ENCODE peak calls at places on chromosomes 1 and 21, in seven cellular contexts. Y is endodermal cell; J is GM23248; D is T-helper 1 cell; T is effector memory CD8-positive, alpha-beta T cell; K is stimulated activated CD8-positive, alpha-beta memory T cell treated with anti-CD3 and anti-CD28 coated beads, Interleukin-4, amount 100 ng/mL, for 1 hour; W is right lobe of liver. H is an unnamed sample.
A peak's percentile ranks its signal among the peaks of the same experiment; 100 is the strongest.

GRCh38 chr1:47921935-47922415 is 75.2 kb downstream of the TRABD2B start:
- DNase-seq in W (no peak), J (no peak), T (no peak), K (no peak), Y (no peak), D (no peak), H (no peak)

GRCh38 chr1:17119076-17119743 is at the start of gene PADI2:
- DNase-seq in K (no peak), Y (peak; percentile 91), T (no peak), D (peak; percentile 40), J (peak; percentile 75), W (peak; percentile 68), H (peak; percentile 58)

GRCh38 chr1:96409689-96410088 is 311.9 kb upstream of the PTBP2 start:
- DNase-seq in D (no peak), W (no peak), K (no peak), Y (no peak), T (no peak), J (no peak), H (no peak)

GRCh38 chr1:17188889-17189631 is 15.9 kb upstream of the PADI1 start:
- DNase-seq in Y (peak; percentile 6), T (no peak), J (no peak), D (no peak), K (no peak), W (peak; percentile 0), H (no peak)

GRCh38 chr21:31554511-31555022 is 104.9 kb upstream of the SOD1 start:
- DNase-seq in T (no peak), J (peak; percentile 50), D (no peak), Y (peak; percentile 78), K (no peak), W (no peak), H (peak; percentile 52)

GRCh38 chr1:181608951-181609350 is 125.6 kb downstream of the CACNA1E start:
- DNase-seq in T (no peak), W (no peak), J (no peak), K (no peak), D (no peak), Y (no peak), H (no peak)

GRCh38 chr1:184283999-184284398 is 102.8 kb upstream of the C1orf21 start:
- DNase-seq in Y (no peak), J (peak; percentile 61), T (no peak), W (no peak), D (no peak), K (no peak), H (no peak)

GRCh38 chr1:8545078-8545477 is 227.2 kb downstream of the SLC45A1 start:
- DNase-seq in W (no peak), D (no peak), T (no peak), Y (no peak), J (no peak), K (no peak), H (peak; percentile 77)

GRCh38 chr1:153679337-153680119 is 1.0 kb downstream of the NPR1 start:
- DNase-seq in J (peak; percentile 52), W (no peak), D (peak; percentile 10), K (no peak), Y (peak; percentile 77), T (peak; percentile 16), H (peak; percentile 30)

GRCh38 chr1:33460947-33461629 is 11.4 kb upstream of the ZSCAN20 start:
- DNase-seq in T (no peak), J (no peak), Y (no peak), D (no peak), K (no peak), W (no peak), H (no peak)

GRCh38 chr1:4699724-4700301 is 45.4 kb downstream of the AJAP1 start:
- DNase-seq in Y (no peak), W (no peak), K (no peak), T (no peak), D (no peak), J (peak; percentile 8), H (no peak)

GRCh38 chr1:117114816-117115215 is 6.7 kb downstream of the TRIM45 start:
- DNase-seq in J (no peak), T (no peak), D (no peak), K (no peak), W (no peak), Y (no peak), H (no peak)

GRCh38 chr1:16614361-16615252 is 1.2 kb upstream of the NBPF1 start:
- DNase-seq in T (peak; percentile 8), W (peak; percentile 62), Y (peak; percentile 64), J (no peak), D (no peak), K (no peak), H (no peak)

GRCh38 chr1:9473032-9473792 is 66.1 kb upstream of the SLC25A33 start:
- DNase-seq in Y (peak; percentile 87), D (no peak), J (peak; percentile 98), K (no peak), W (no peak), T (no peak), H (peak; percentile 93)

GRCh38 chr1:19481826-19482398 is 3.4 kb downstream of the CAPZB start:
- DNase-seq in Y (no peak), W (no peak), T (no peak), J (no peak), D (no peak), K (no peak), H (no peak)

GRCh38 chr21:44817914-44818635 is at the start of gene SUMO3:
- DNase-seq in W (peak; percentile 83), K (peak; percentile 46), D (peak; percentile 85), J (peak; percentile 91), T (peak; percentile 89), Y (peak; percentile 91), H (peak; percentile 83)

GRCh38 chr1:196651637-196652215 is at the start of gene CFH:
- DNase-seq in W (no peak), D (no peak), J (peak; percentile 85), T (no peak), K (no peak), Y (no peak), H (peak; percentile 73)

GRCh38 chr1:153360190-153360589 is 2.5 kb downstream of the S100A9 start:
- DNase-seq in D (no peak), K (no peak), J (no peak), W (no peak), Y (no peak), T (no peak), H (no peak)